ENCODE peak calls at places on chromosomes 1 and 21, in seven cellular contexts. I is kidney; Y is activated T-helper 1 cell treated with anti-CD3 and anti-CD28 coated beads, Interleukin-2, amount 50 U/mL, for 16 hours; J is GM04504; O is effector memory CD8-positive, alpha-beta T cell; M is AG20443; X is memory B cell. Q is an unnamed sample.
A peak's percentile ranks its signal among the peaks of the same experiment; 100 is the strongest.

GRCh38 chr21:38574895-38575294 is 76.6 kb upstream of the ERG start:
- DNase-seq in I (no peak), Y (no peak), J (no peak), O (no peak), M (no peak), X (no peak), Q (no peak)

GRCh38 chr1:228374711-228375577 is 31.7 kb downstream of the TRIM11 start:
- DNase-seq in I (peak; percentile 90), Y (no peak), J (peak; percentile 93), O (no peak), M (peak; percentile 95), X (no peak), Q (peak; percentile 96)

GRCh38 chr1:162902372-162902771 is 41.4 kb upstream of the CCDC190 start:
- DNase-seq in I (no peak), Y (no peak), J (no peak), O (no peak), M (peak; percentile 50), X (no peak), Q (no peak)

GRCh38 chr1:178802873-178803272 is 68.0 kb downstream of the ANGPTL1 start:
- DNase-seq in I (no peak), Y (no peak), J (no peak), O (no peak), M (no peak), X (no peak), Q (no peak)

GRCh38 chr1:64062941-64063581 is 140.4 kb upstream of the UBE2U start:
- DNase-seq in I (no peak), Y (no peak), J (no peak), O (no peak), M (peak; percentile 40), X (no peak), Q (no peak)

GRCh38 chr1:201476670-201477344 is 7.8 kb upstream of the PHLDA3 start:
- DNase-seq in I (no peak), Y (no peak), J (no peak), O (no peak), M (peak; percentile 45), X (no peak), Q (no peak)

GRCh38 chr21:45847870-45848269 is 133.7 kb upstream of the COL6A1 start:
- DNase-seq in I (no peak), Y (no peak), J (no peak), O (no peak), M (no peak), X (no peak), Q (no peak)

GRCh38 chr1:183040600-183040999 is 17.4 kb downstream of the LAMC1 start:
- DNase-seq in I (no peak), Y (no peak), J (no peak), O (no peak), M (no peak), X (no peak), Q (no peak)

GRCh38 chr21:36379236-36379635 is 6.0 kb upstream of the CHAF1B start:
- DNase-seq in I (no peak), Y (no peak), J (no peak), O (no peak), M (no peak), X (no peak), Q (no peak)

GRCh38 chr1:50593515-50593914 is 170.3 kb upstream of the DMRTA2 start:
- DNase-seq in I (no peak), Y (no peak), J (no peak), O (no peak), M (no peak), X (no peak), Q (no peak)

GRCh38 chr1:41322835-41323234 is 38.4 kb upstream of the FOXO6 start:
- DNase-seq in I (no peak), Y (no peak), J (no peak), O (peak; percentile 18), M (peak; percentile 60), X (no peak), Q (peak; percentile 59)

GRCh38 chr1:63909511-63909910 is 135.7 kb downstream of the ROR1 start:
- DNase-seq in I (no peak), Y (no peak), J (no peak), O (no peak), M (no peak), X (no peak), Q (no peak)

GRCh38 chr1:170075186-170075585 is 691 bp upstream of the KIFAP3 start:
- DNase-seq in I (no peak), Y (no peak), J (no peak), O (no peak), M (no peak), X (no peak), Q (no peak)

GRCh38 chr1:153945795-153946621 is 510 bp downstream of the DENND4B start:
- DNase-seq in I (peak; percentile 96), Y (peak; percentile 51), J (no peak), O (peak; percentile 75), M (peak; percentile 90), X (peak; percentile 95), Q (peak; percentile 97)

GRCh38 chr1:31801450-31801849 is 14.4 kb downstream of the SPOCD1 start:
- DNase-seq in I (no peak), Y (no peak), J (no peak), O (no peak), M (no peak), X (no peak), Q (no peak)

GRCh38 chr1:20165522-20165951 is 20.4 kb upstream of the UBXN10 start:
- DNase-seq in I (peak; percentile 29), Y (no peak), J (no peak), O (no peak), M (peak; percentile 39), X (no peak), Q (no peak)

GRCh38 chr1:214857716-214858115 is 224.8 kb upstream of the KCNK2 start:
- DNase-seq in I (no peak), Y (no peak), J (peak; percentile 92), O (no peak), M (peak; percentile 40), X (no peak), Q (no peak)

GRCh38 chr21:27643326-27643725 is 676.4 kb upstream of the ADAMTS5 start:
- DNase-seq in I (no peak), Y (no peak), J (no peak), O (no peak), M (no peak), X (no peak), Q (no peak)

GRCh38 chr1:230277201-230277771 is 148.8 kb downstream of the PGBD5 start:
- DNase-seq in I (no peak), Y (no peak), J (no peak), O (no peak), M (no peak), X (no peak), Q (peak; percentile 62)

GRCh38 chr1:65001238-65001792 is 35.0 kb upstream of the JAK1 start:
- DNase-seq in I (peak; percentile 93), Y (peak; percentile 61), J (peak; percentile 15), O (peak; percentile 53), M (peak; percentile 91), X (peak; percentile 47), Q (peak; percentile 97)

GRCh38 chr21:20998886-20999285 is 677 bp downstream of the NCAM2 start:
- DNase-seq in I (no peak), Y (no peak), J (no peak), O (no peak), M (no peak), X (no peak), Q (no peak)

GRCh38 chr1:36320291-36320758 is 3.1 kb downstream of the EVA1B start:
- DNase-seq in I (no peak), Y (no peak), J (no peak), O (no peak), M (no peak), X (no peak), Q (no peak)

GRCh38 chr1:53346814-53347176 is 18.9 kb upstream of the LRP8 start:
- DNase-seq in I (no peak), Y (no peak), J (no peak), O (no peak), M (no peak), X (no peak), Q (peak; percentile 37)

GRCh38 chr1:1582970-1583666 is 8.5 kb upstream of the SSU72 start:
- DNase-seq in I (no peak), Y (no peak), J (no peak), O (no peak), M (no peak), X (no peak), Q (no peak)

GRCh38 chr1:198892065-198892464 is 253.2 kb downstream of the PTPRC start:
- DNase-seq in I (no peak), Y (no peak), J (no peak), O (no peak), M (peak; percentile 20), X (no peak), Q (no peak)

GRCh38 chr1:93707956-93708355 is 26.3 kb upstream of the BCAR3 start:
- DNase-seq in I (no peak), Y (no peak), J (no peak), O (no peak), M (no peak), X (peak; percentile 29), Q (no peak)

GRCh38 chr1:158945061-158945460 is 13.7 kb downstream of the PYHIN1 start:
- DNase-seq in I (no peak), Y (no peak), J (no peak), O (no peak), M (no peak), X (no peak), Q (no peak)